ENCODE peak calls at places on chromosomes 7 and 10, in five cellular contexts. One of them, this sample, is unnamed.

GRCh38 chr10:97731346-97732051 is 5.4 kb upstream of the ZFYVE27 start:
- DNase-seq in CD4-positive, alpha-beta memory T cell: peak
- DNase-seq in B cell: peak
- DNase-seq in activated CD8-positive, alpha-beta memory T cell treated with anti-CD3 and anti-CD28 coated beads for 24 hours: peak
- DNase-seq in H9: peak
- DNase-seq in this sample: peak

GRCh38 chr7:134920026-134920758 is 66.1 kb upstream of the AGBL3 start:
- DNase-seq in activated CD8-positive, alpha-beta memory T cell treated with anti-CD3 and anti-CD28 coated beads for 24 hours: no peak
- DNase-seq in B cell: no peak
- DNase-seq in CD4-positive, alpha-beta memory T cell: no peak
- DNase-seq in H9: no peak
- DNase-seq in this sample: no peak

GRCh38 chr7:139730746-139731612 is 46.8 kb downstream of the HIPK2 start:
- DNase-seq in activated CD8-positive, alpha-beta memory T cell treated with anti-CD3 and anti-CD28 coated beads for 24 hours: no peak
- DNase-seq in CD4-positive, alpha-beta memory T cell: peak
- DNase-seq in H9: no peak
- DNase-seq in B cell: peak
- DNase-seq in this sample: no peak

GRCh38 chr7:92806496-92806895 is 29.9 kb downstream of the CDK6 start:
- DNase-seq in CD4-positive, alpha-beta memory T cell: no peak
- DNase-seq in H9: no peak
- DNase-seq in activated CD8-positive, alpha-beta memory T cell treated with anti-CD3 and anti-CD28 coated beads for 24 hours: no peak
- DNase-seq in B cell: no peak
- DNase-seq in this sample: no peak

GRCh38 chr7:81308643-81309354 is 389.9 kb upstream of the SEMA3C start:
- DNase-seq in B cell: no peak
- DNase-seq in activated CD8-positive, alpha-beta memory T cell treated with anti-CD3 and anti-CD28 coated beads for 24 hours: no peak
- DNase-seq in CD4-positive, alpha-beta memory T cell: no peak
- DNase-seq in H9: no peak
- DNase-seq in this sample: no peak

GRCh38 chr7:37311282-37311868 is 137.3 kb downstream of the ELMO1 start:
- DNase-seq in H9: no peak
- DNase-seq in CD4-positive, alpha-beta memory T cell: peak
- DNase-seq in activated CD8-positive, alpha-beta memory T cell treated with anti-CD3 and anti-CD28 coated beads for 24 hours: no peak
- DNase-seq in B cell: peak
- DNase-seq in this sample: no peak

GRCh38 chr7:155108144-155108901 is 38.2 kb downstream of the HTR5A start:
- DNase-seq in CD4-positive, alpha-beta memory T cell: no peak
- DNase-seq in activated CD8-positive, alpha-beta memory T cell treated with anti-CD3 and anti-CD28 coated beads for 24 hours: no peak
- DNase-seq in H9: no peak
- DNase-seq in B cell: no peak
- DNase-seq in this sample: no peak

GRCh38 chr10:7948601-7949000 is 105.9 kb upstream of the GATA3 start:
- DNase-seq in CD4-positive, alpha-beta memory T cell: no peak
- DNase-seq in activated CD8-positive, alpha-beta memory T cell treated with anti-CD3 and anti-CD28 coated beads for 24 hours: no peak
- DNase-seq in B cell: no peak
- DNase-seq in H9: no peak
- DNase-seq in this sample: no peak

GRCh38 chr7:1663243-1663642 is 6.8 kb upstream of the ELFN1 start:
- DNase-seq in H9: peak
- DNase-seq in B cell: no peak
- DNase-seq in activated CD8-positive, alpha-beta memory T cell treated with anti-CD3 and anti-CD28 coated beads for 24 hours: no peak
- DNase-seq in CD4-positive, alpha-beta memory T cell: no peak
- DNase-seq in this sample: no peak

GRCh38 chr7:151376218-151376902 is 33.5 kb downstream of the WDR86 start:
- DNase-seq in CD4-positive, alpha-beta memory T cell: no peak
- DNase-seq in H9: no peak
- DNase-seq in B cell: no peak
- DNase-seq in activated CD8-positive, alpha-beta memory T cell treated with anti-CD3 and anti-CD28 coated beads for 24 hours: no peak
- DNase-seq in this sample: no peak

GRCh38 chr10:88428442-88428841 is 154.7 kb downstream of the RNLS start:
- DNase-seq in H9: no peak
- DNase-seq in CD4-positive, alpha-beta memory T cell: no peak
- DNase-seq in B cell: no peak
- DNase-seq in activated CD8-positive, alpha-beta memory T cell treated with anti-CD3 and anti-CD28 coated beads for 24 hours: no peak
- DNase-seq in this sample: no peak

GRCh38 chr7:41503438-41503837 is 199.5 kb downstream of the INHBA start:
- DNase-seq in activated CD8-positive, alpha-beta memory T cell treated with anti-CD3 and anti-CD28 coated beads for 24 hours: no peak
- DNase-seq in B cell: no peak
- DNase-seq in CD4-positive, alpha-beta memory T cell: no peak
- DNase-seq in H9: no peak
- DNase-seq in this sample: no peak

GRCh38 chr7:26580666-26581065 is 283.7 kb downstream of the SKAP2 start:
- DNase-seq in CD4-positive, alpha-beta memory T cell: no peak
- DNase-seq in B cell: no peak
- DNase-seq in activated CD8-positive, alpha-beta memory T cell treated with anti-CD3 and anti-CD28 coated beads for 24 hours: no peak
- DNase-seq in H9: no peak
- DNase-seq in this sample: no peak

GRCh38 chr7:115924398-115924797 is 106.2 kb downstream of the TFEC start:
- DNase-seq in CD4-positive, alpha-beta memory T cell: no peak
- DNase-seq in activated CD8-positive, alpha-beta memory T cell treated with anti-CD3 and anti-CD28 coated beads for 24 hours: no peak
- DNase-seq in B cell: no peak
- DNase-seq in H9: no peak
- DNase-seq in this sample: no peak

GRCh38 chr10:88337134-88337533 is 246.0 kb downstream of the RNLS start:
- DNase-seq in activated CD8-positive, alpha-beta memory T cell treated with anti-CD3 and anti-CD28 coated beads for 24 hours: no peak
- DNase-seq in CD4-positive, alpha-beta memory T cell: no peak
- DNase-seq in H9: no peak
- DNase-seq in B cell: no peak
- DNase-seq in this sample: no peak

GRCh38 chr7:26291699-26292538 is at the start of gene SNX10:
- DNase-seq in B cell: peak
- DNase-seq in activated CD8-positive, alpha-beta memory T cell treated with anti-CD3 and anti-CD28 coated beads for 24 hours: peak
- DNase-seq in CD4-positive, alpha-beta memory T cell: peak
- DNase-seq in H9: peak
- DNase-seq in this sample: peak

GRCh38 chr7:46024263-46024916 is 103.3 kb upstream of the IGFBP3 start:
- DNase-seq in activated CD8-positive, alpha-beta memory T cell treated with anti-CD3 and anti-CD28 coated beads for 24 hours: no peak
- DNase-seq in CD4-positive, alpha-beta memory T cell: no peak
- DNase-seq in H9: no peak
- DNase-seq in B cell: no peak
- DNase-seq in this sample: no peak